ENCODE peak calls at places on chromosomes 13 and 19, in four cellular contexts. G is MCF 10A; F is stimulated activated naive CD4-positive, alpha-beta T cell; Q is choroid plexus epithelial cell. V is an unnamed sample.

GRCh38 chr13:100495455-100495854 is 93.1 kb downstream of the GGACT start:
- DNase-seq in G (no peak), F (no peak), Q (no peak), V (no peak)

GRCh38 chr13:39149896-39150295 is 111.6 kb downstream of the NHLRC3 start:
- DNase-seq in G (no peak), F (no peak), Q (no peak), V (no peak)

GRCh38 chr19:3231288-3231687 is 6.8 kb downstream of the CELF5 start:
- DNase-seq in G (no peak), F (no peak), Q (no peak), V (no peak)

GRCh38 chr19:15926484-15926883 is 7.8 kb downstream of the CYP4F11 start:
- DNase-seq in G (no peak), F (no peak), Q (no peak), V (no peak)

GRCh38 chr13:101230271-101230890 is 185.9 kb downstream of the NALCN start:
- DNase-seq in G (no peak), F (no peak), Q (no peak), V (no peak)

GRCh38 chr13:101916108-101916757 is 463.8 kb downstream of the ITGBL1 start:
- DNase-seq in G (no peak), F (no peak), Q (peak), V (no peak)

GRCh38 chr13:50340566-50341287 is 325.5 kb downstream of the KCNRG start:
- DNase-seq in G (no peak), F (no peak), Q (no peak), V (no peak)

GRCh38 chr19:54429545-54430227 is 14.4 kb downstream of the TTYH1 start:
- DNase-seq in G (no peak), F (no peak), Q (no peak), V (no peak)

GRCh38 chr19:37506387-37507166 is at the start of gene ZNF793:
- DNase-seq in G (no peak), F (peak), Q (peak), V (peak)